ENCODE peak calls at places on chromosomes 1 and 21, in eight cellular contexts. L is CD4-positive, alpha-beta memory T cell; S is mammary epithelial cell; W is Peyer's patch; E is colonic mucosa; X is mucosa of descending colon; T is brain microvascular endothelial cell; D is hepatocyte. F is an unnamed sample.

GRCh38 chr1:85628791-85629531 is 48.4 kb downstream of the CCN1 start:
- DNase-seq in L (no peak), S (peak; percentile 49), W (no peak), E (peak; percentile 53), X (no peak), T (peak; percentile 88), D (peak; percentile 54), F (peak; percentile 40)

GRCh38 chr1:223622132-223622842 is 43.2 kb downstream of the CAPN8 start:
- DNase-seq in L (no peak), S (no peak), W (no peak), E (no peak), X (no peak), T (no peak), D (peak; percentile 40), F (no peak)

GRCh38 chr1:116574581-116575291 is 3.9 kb upstream of the CD58 start:
- DNase-seq in L (peak; percentile 44), S (peak; percentile 39), W (peak; percentile 60), E (peak; percentile 69), X (no peak), T (peak; percentile 67), D (peak; percentile 80), F (peak; percentile 71)

GRCh38 chr1:85339671-85340399 is 63.4 kb upstream of the BCL10 start:
- DNase-seq in L (no peak), S (no peak), W (no peak), E (no peak), X (no peak), T (no peak), D (no peak), F (no peak)

GRCh38 chr1:54230507-54231339 is 30.8 kb downstream of the MRPL37 start:
- DNase-seq in L (no peak), S (no peak), W (no peak), E (no peak), X (no peak), T (no peak), D (no peak), F (no peak)

GRCh38 chr1:11531943-11532342 is 53.0 kb downstream of the DISP3 start:
- DNase-seq in L (no peak), S (no peak), W (no peak), E (no peak), X (no peak), T (no peak), D (no peak), F (no peak)

GRCh38 chr1:95012389-95012788 is 60.4 kb downstream of the ALG14 start:
- DNase-seq in L (no peak), S (no peak), W (no peak), E (no peak), X (no peak), T (peak; percentile 90), D (no peak), F (no peak)

GRCh38 chr21:35509004-35509704 is 460.1 kb upstream of the RUNX1 start:
- DNase-seq in L (no peak), S (no peak), W (no peak), E (no peak), X (no peak), T (no peak), D (no peak), F (no peak)

GRCh38 chr1:174286042-174286441 is 126.7 kb downstream of the RABGAP1L start:
- DNase-seq in L (no peak), S (no peak), W (no peak), E (no peak), X (no peak), T (no peak), D (no peak), F (no peak)

GRCh38 chr1:15282810-15283474 is 35.9 kb downstream of the FHAD1 start:
- DNase-seq in L (no peak), S (peak; percentile 50), W (no peak), E (no peak), X (no peak), T (no peak), D (no peak), F (no peak)

GRCh38 chr1:67572594-67573221 is 112.3 kb upstream of the GADD45A start:
- DNase-seq in L (no peak), S (peak; percentile 88), W (no peak), E (peak; percentile 84), X (peak; percentile 92), T (no peak), D (peak; percentile 56), F (peak; percentile 86)

GRCh38 chr21:44971672-44971995 is 31.8 kb downstream of the SLX9 start:
- DNase-seq in L (no peak), S (no peak), W (no peak), E (no peak), X (no peak), T (no peak), D (no peak), F (no peak)

GRCh38 chr1:161801955-161802354 is 35.8 kb downstream of the ATF6 start:
- DNase-seq in L (no peak), S (no peak), W (no peak), E (no peak), X (no peak), T (no peak), D (peak; percentile 5), F (no peak)
- H3K36me3 ChIP-seq in L (peaks cover 13% of the 10 kb centered on the region), S (no peaks in the 10 kb centered on the region), W (no peaks in the 10 kb centered on the region), E (no peaks in the 10 kb centered on the region), X (no peaks in the 10 kb centered on the region), T (no peaks in the 10 kb centered on the region), D (no peaks in the 10 kb centered on the region), F (peaks cover 19% of the 10 kb centered on the region)

GRCh38 chr1:36298640-36299039 is 7.5 kb upstream of the SH3D21 start:
- DNase-seq in L (no peak), S (no peak), W (no peak), E (no peak), X (no peak), T (no peak), D (no peak), F (no peak)
- H3K36me3 ChIP-seq in L (peaks cover 63% of the 10 kb centered on the region), S (peaks cover 39% of the 10 kb centered on the region), W (no peaks in the 10 kb centered on the region), E (peaks cover 11% of the 10 kb centered on the region), X (peaks cover 13% of the 10 kb centered on the region), T (peaks cover 62% of the 10 kb centered on the region), D (peaks cover 5% of the 10 kb centered on the region), F (peaks cover 42% of the 10 kb centered on the region)

DNA sequence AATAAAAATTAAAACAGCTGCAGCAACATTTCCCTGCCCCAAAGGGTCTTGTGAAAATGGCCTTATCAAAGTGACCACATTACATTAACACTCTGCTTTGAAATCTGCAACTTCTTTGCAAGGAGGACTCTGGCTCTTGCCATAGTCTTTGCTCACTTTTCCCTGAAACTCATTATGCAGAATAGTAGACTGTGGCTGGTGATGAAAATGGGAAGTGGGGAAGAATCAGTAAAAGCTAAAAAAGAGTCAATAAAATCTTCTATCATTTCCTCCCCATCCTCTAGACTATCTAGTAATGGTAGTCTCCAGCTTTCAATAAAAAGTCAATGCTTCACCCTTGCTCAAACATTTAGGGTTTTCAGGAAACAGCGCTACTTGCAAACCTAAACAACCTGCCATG is 18.6 kb upstream of the NUP133 start:
- DNase-seq in L (no peak), S (no peak), W (no peak), E (no peak), X (no peak), T (no peak), D (no peak), F (no peak)
- H3K36me3 ChIP-seq in L (peaks cover 48% of the 10 kb centered on the region), S (peaks cover 2% of the 10 kb centered on the region), W (no peaks in the 10 kb centered on the region), E (no peaks in the 10 kb centered on the region), X (no peaks in the 10 kb centered on the region), T (peaks cover 14% of the 10 kb centered on the region), D (no peaks in the 10 kb centered on the region), F (peaks cover 5% of the 10 kb centered on the region)

GRCh38 chr1:43671193-43671592 is 21.2 kb downstream of the KDM4A start:
- DNase-seq in L (no peak), S (no peak), W (no peak), E (no peak), X (no peak), T (no peak), D (no peak), F (no peak)
- H3K36me3 ChIP-seq in L (peaks cover 79% of the 10 kb centered on the region), S (peaks cover 46% of the 10 kb centered on the region), W (peaks cover 6% of the 10 kb centered on the region), E (peaks cover 37% of the 10 kb centered on the region), X (peaks cover 19% of the 10 kb centered on the region), T (peaks cover 87% of the 10 kb centered on the region), D (peaks cover 2% of the 10 kb centered on the region), F (peaks cover 79% of the 10 kb centered on the region)